ENCODE peak calls at places on chromosomes 6 and 20, in seven cellular contexts. Z is heart right ventricle; O is naive thymus-derived CD4-positive, alpha-beta T cell; K is fibroblast of mammary gland; P is fibroblast of the aortic adventitia; T is stomach; D is dorsolateral prefrontal cortex. B is an unnamed sample.

GRCh38 chr6:35678814-35679213 is 9.9 kb downstream of the FKBP5 start:
- DNase-seq in T (no peak), O (no peak), Z (no peak), K (no peak), D (no peak), P (no peak), B (no peak)

GRCh38 chr20:51318058-51318960 is 224.2 kb downstream of the NFATC2 start:
- DNase-seq in P (peak), K (peak), Z (peak), O (peak), D (no peak), T (peak), B (no peak)

GRCh38 chr6:5094327-5094726 is 9.2 kb downstream of the PPP1R3G start:
- DNase-seq in O (no peak), P (peak), Z (no peak), D (no peak), T (no peak), K (peak), B (peak)

GRCh38 chr6:79808846-79809245 is 138.5 kb downstream of the ELOVL4 start:
- DNase-seq in P (peak), D (no peak), K (no peak), T (no peak), Z (no peak), O (no peak), B (no peak)

GRCh38 chr6:111552999-111553398 is 52.7 kb downstream of the TRAF3IP2 start:
- DNase-seq in T (peak), O (no peak), P (no peak), K (no peak), D (no peak), Z (no peak), B (no peak)

GRCh38 chr6:30260036-30260504 is 46.9 kb upstream of the TRIM26 start:
- DNase-seq in T (no peak), K (no peak), D (peak), O (peak), Z (peak), P (no peak), B (no peak)

GRCh38 chr6:136551103-136551502 is 881 bp upstream of the MAP7 start:
- DNase-seq in Z (no peak), T (no peak), P (no peak), D (no peak), O (no peak), K (no peak), B (no peak)

GRCh38 chr6:36805917-36806316 is 33.3 kb downstream of the CPNE5 start:
- DNase-seq in O (no peak), Z (no peak), D (no peak), P (no peak), K (no peak), T (no peak), B (no peak)

GRCh38 chr20:50996901-50997830 is 25.7 kb downstream of the KCNG1 start:
- DNase-seq in P (no peak), D (no peak), Z (no peak), O (no peak), K (peak), T (no peak), B (peak)

GRCh38 chr20:49132995-49133451 is 55.1 kb downstream of the STAU1 start:
- DNase-seq in D (no peak), T (no peak), O (peak), Z (no peak), P (peak), K (peak), B (peak)

GRCh38 chr20:44491635-44492395 is 16.1 kb downstream of the TTPAL start:
- DNase-seq in O (no peak), K (peak), Z (no peak), T (no peak), P (peak), D (no peak), B (peak)

GRCh38 chr6:84836366-84836765 is 72.0 kb upstream of the TBX18 start:
- DNase-seq in D (no peak), K (no peak), O (no peak), P (no peak), Z (no peak), T (no peak), B (no peak)

GRCh38 chr20:8870652-8871051 is 198.2 kb upstream of the PLCB4 start:
- DNase-seq in D (no peak), P (no peak), O (no peak), K (no peak), T (no peak), Z (no peak), B (no peak)

GRCh38 chr20:63363981-63364536 is 2.9 kb upstream of the CHRNA4 start:
- DNase-seq in P (no peak), K (no peak), T (no peak), O (no peak), Z (peak), D (no peak), B (no peak)

GRCh38 chr6:53113742-53114141 is 34.9 kb downstream of the GCM1 start:
- DNase-seq in K (no peak), P (no peak), T (no peak), O (no peak), Z (no peak), D (no peak), B (no peak)

GRCh38 chr6:15285682-15286294 is 39.9 kb downstream of the JARID2 start:
- DNase-seq in K (no peak), D (no peak), P (peak), Z (no peak), O (no peak), T (no peak), B (no peak)

GRCh38 chr6:33700391-33701050 is 11.0 kb downstream of the UQCC2 start:
- DNase-seq in K (peak), D (no peak), T (peak), O (peak), P (peak), Z (peak), B (peak)

GRCh38 chr6:39153766-39154397 is 38.9 kb upstream of the SAYSD1 start:
- DNase-seq in Z (no peak), P (no peak), O (no peak), T (no peak), K (no peak), D (no peak), B (no peak)

GRCh38 chr6:99745651-99746050 is 139.0 kb downstream of the PRDM13 start:
- DNase-seq in K (no peak), T (no peak), O (no peak), Z (no peak), D (no peak), P (peak), B (peak)

GRCh38 chr6:57432162-57432561 is 114.7 kb downstream of the PRIM2 start:
- DNase-seq in Z (no peak), D (no peak), K (peak), O (no peak), T (no peak), P (peak), B (peak)

GRCh38 chr20:57883761-57884160 is 173.9 kb upstream of the PMEPA1 start:
- DNase-seq in O (no peak), T (no peak), Z (no peak), K (no peak), D (no peak), P (no peak), B (no peak)

GRCh38 chr6:36660771-36661471 is 17.6 kb upstream of the CDKN1A start:
- DNase-seq in T (peak), O (no peak), P (no peak), Z (peak), K (peak), D (no peak), B (no peak)

GRCh38 chr20:1002682-1003561 is 811 bp upstream of the RSPO4 start:
- DNase-seq in Z (no peak), O (no peak), K (no peak), T (no peak), D (no peak), P (no peak), B (no peak)

GRCh38 chr20:57918546-57918945 is 208.7 kb upstream of the PMEPA1 start:
- DNase-seq in T (no peak), P (no peak), K (no peak), Z (no peak), O (no peak), D (no peak), B (no peak)

GRCh38 chr6:43657221-43657802 is 12.5 kb downstream of the RSPH9 start:
- DNase-seq in O (no peak), P (no peak), Z (no peak), K (no peak), T (no peak), D (no peak), B (no peak)

GRCh38 chr20:8512003-8512402 is 379.9 kb downstream of the PLCB1 start:
- DNase-seq in D (no peak), K (no peak), Z (no peak), P (no peak), T (no peak), O (no peak), B (no peak)

GRCh38 chr20:11890331-11891080 is 27.2 kb upstream of the BTBD3 start:
- DNase-seq in K (peak), T (peak), O (peak), Z (peak), D (peak), P (peak), B (peak)

GRCh38 chr6:17493286-17493685 is 99.9 kb downstream of the CAP2 start:
- DNase-seq in D (no peak), P (peak), Z (no peak), T (no peak), K (peak), O (no peak), B (peak)

GRCh38 chr6:109486068-109486467 is 3.0 kb upstream of the ZBTB24 start:
- DNase-seq in T (no peak), O (no peak), D (no peak), Z (no peak), K (no peak), P (no peak), B (no peak)

GRCh38 chr6:29967379-29968010 is 25.2 kb downstream of the HLA-A start:
- DNase-seq in D (no peak), K (peak), P (no peak), Z (no peak), O (no peak), T (peak), B (peak)

GRCh38 chr6:13228264-13229204 is 99.8 kb downstream of the TBC1D7 start:
- DNase-seq in O (no peak), T (no peak), Z (no peak), D (no peak), P (no peak), K (no peak), B (no peak)
- H3K4me3 ChIP-seq in O (no peak), T (no peak), Z (no peak), D (no peak), P (no peak), K (no peak), B (no peak)

GRCh38 chr20:37907677-37908397 is 4.9 kb downstream of the VSTM2L start:
- DNase-seq in T (no peak), O (no peak), Z (no peak), D (no peak), P (peak), K (peak), B (peak)
- H3K4me3 ChIP-seq in T (no peak), O (no peak), Z (no peak), D (no peak), P (no peak), K (no peak), B (no peak)

DNA sequence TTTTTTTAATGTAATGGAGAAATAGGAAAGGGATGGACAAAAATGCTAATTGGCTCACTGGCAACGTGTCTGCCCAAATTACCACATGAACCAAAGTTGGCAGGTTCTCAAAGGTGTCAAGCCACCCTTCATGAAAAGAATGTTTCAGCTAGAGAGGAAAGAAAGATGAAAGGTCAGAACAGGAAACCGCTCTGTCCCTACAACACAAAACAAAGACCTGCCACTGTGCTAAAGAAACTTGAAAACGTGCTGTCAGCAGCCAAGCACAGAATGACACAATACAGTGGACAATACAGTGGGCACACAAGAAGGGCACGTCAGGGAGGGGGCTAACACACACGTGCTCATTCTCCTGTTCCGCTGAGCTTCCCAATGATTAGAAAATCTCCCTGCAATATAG is 4.9 kb downstream of the PREP start:
- DNase-seq in T (no peak), Z (no peak), D (no peak), K (no peak), P (no peak), O (no peak), B (no peak)
- H3K4me3 ChIP-seq in T (no peak), Z (no peak), D (no peak), K (no peak), P (no peak), O (no peak), B (no peak)

DNA sequence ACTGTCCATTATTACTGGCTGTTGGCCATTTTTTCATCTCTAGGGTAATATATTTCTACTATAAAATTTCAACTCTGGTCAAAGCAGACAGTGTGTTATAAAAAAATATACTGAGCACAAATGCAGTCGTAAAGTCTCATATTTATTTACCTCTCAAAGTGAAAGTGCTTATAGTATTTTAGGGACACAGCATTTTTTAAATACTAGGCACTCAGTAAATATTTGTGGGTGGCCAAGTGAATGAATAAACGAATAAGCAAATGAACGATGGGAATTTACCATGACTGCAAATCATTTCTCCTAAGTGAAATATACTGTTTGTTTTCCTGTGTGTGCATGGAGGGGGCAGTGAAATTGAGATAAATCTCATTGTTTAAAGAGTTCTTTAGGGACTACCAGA is 659.6 kb downstream of the KIF16B start:
- DNase-seq in T (no peak), K (no peak), P (no peak), D (no peak), O (no peak), Z (no peak), B (no peak)
- H3K4me3 ChIP-seq in T (no peak), K (no peak), P (no peak), D (no peak), O (no peak), Z (no peak), B (no peak)

GRCh38 chr6:87319271-87319987 is 3.0 kb upstream of the SMIM8 start:
- DNase-seq in O (no peak), K (no peak), D (no peak), P (no peak), Z (no peak), T (no peak), B (no peak)
- H3K4me3 ChIP-seq in O (no peak), K (no peak), D (no peak), P (no peak), Z (no peak), T (no peak), B (no peak)